ENCODE peak calls at places on chromosomes 1 and 21, in nine cellular contexts. E, A, V, Z, K, H, J, D and O are unnamed samples.

GRCh38 chr1:189405419-189405818 is 1072.2 kb downstream of the BRINP3 start:
- DNase-seq in A (no peak), D (no peak), V (no peak), E (no peak), K (no peak), Z (no peak), J (no peak), H (no peak), O (no peak)

GRCh38 chr1:181190362-181191035 is 102.0 kb downstream of the IER5 start:
- DNase-seq in A (no peak), H (no peak), J (peak), V (no peak), Z (no peak), E (no peak), D (no peak), K (peak), O (no peak)

GRCh38 chr1:103516693-103517092 is 8.8 kb upstream of the RNPC3 start:
- DNase-seq in Z (no peak), V (no peak), D (peak), H (peak), E (no peak), K (no peak), J (no peak), A (no peak), O (no peak)

GRCh38 chr1:153680120-153680403 is 1.6 kb downstream of the NPR1 start:
- DNase-seq in H (no peak), A (no peak), V (no peak), E (no peak), K (no peak), Z (no peak), D (no peak), J (no peak), O (no peak)

GRCh38 chr1:168491527-168492164 is 52.2 kb downstream of the XCL2 start:
- DNase-seq in J (no peak), V (no peak), K (no peak), A (no peak), H (no peak), Z (no peak), D (no peak), E (no peak), O (peak)

GRCh38 chr1:222784916-222785315 is 29.9 kb upstream of the DISP1 start:
- DNase-seq in D (no peak), V (no peak), Z (no peak), J (no peak), K (no peak), E (no peak), A (no peak), H (no peak), O (peak)

GRCh38 chr1:56095924-56096655 is 483.3 kb downstream of the PLPP3 start:
- DNase-seq in E (no peak), J (no peak), V (no peak), D (no peak), A (no peak), Z (no peak), K (no peak), H (no peak), O (no peak)

GRCh38 chr1:248844526-248844925 is 6.5 kb downstream of the ZNF672 start:
- DNase-seq in J (no peak), A (no peak), V (no peak), E (no peak), K (no peak), D (no peak), H (no peak), Z (no peak), O (no peak)

GRCh38 chr1:183215076-183215720 is 29.1 kb downstream of the LAMC2 start:
- DNase-seq in A (no peak), J (no peak), K (no peak), H (no peak), D (no peak), V (no peak), Z (no peak), E (no peak), O (no peak)

GRCh38 chr1:230359992-230360391 is 66.1 kb downstream of the PGBD5 start:
- DNase-seq in Z (no peak), A (no peak), J (no peak), E (no peak), H (peak), V (no peak), D (peak), K (no peak), O (peak)

GRCh38 chr1:3780901-3781300 is 8.4 kb downstream of the SMIM1 start:
- DNase-seq in J (no peak), Z (no peak), K (no peak), D (no peak), A (no peak), H (no peak), E (no peak), V (no peak), O (peak)

GRCh38 chr1:111471538-111471937 is 2.2 kb upstream of the C1orf162 start:
- DNase-seq in Z (no peak), H (no peak), V (no peak), E (no peak), K (no peak), D (no peak), A (no peak), J (no peak), O (no peak)

GRCh38 chr1:201789245-201789644 is 39.7 kb upstream of the IPO9 start:
- DNase-seq in A (no peak), D (no peak), H (no peak), K (no peak), E (no peak), Z (no peak), V (no peak), J (no peak), O (no peak)

GRCh38 chr1:155062702-155063411 is 683 bp upstream of the EFNA4 start:
- DNase-seq in K (no peak), J (peak), Z (peak), H (no peak), E (peak), V (peak), A (peak), D (peak), O (no peak)

GRCh38 chr1:210123924-210124589 is 108.5 kb upstream of the SERTAD4 start:
- DNase-seq in H (peak), Z (no peak), E (no peak), V (no peak), K (no peak), D (peak), A (no peak), J (peak), O (no peak)

GRCh38 chr21:25579402-25580016 is 27.8 kb downstream of the MRPL39 start:
- DNase-seq in E (no peak), A (no peak), Z (no peak), H (no peak), K (no peak), D (no peak), J (no peak), V (no peak), O (no peak)

GRCh38 chr1:87684194-87684593 is 355.5 kb downstream of the LMO4 start:
- DNase-seq in D (no peak), E (no peak), V (no peak), Z (no peak), K (no peak), H (peak), J (peak), A (no peak), O (no peak)

GRCh38 chr1:15584489-15585363 is at the start of gene AGMAT:
- DNase-seq in K (no peak), H (no peak), J (peak), E (no peak), Z (no peak), V (peak), D (no peak), A (peak), O (no peak)

GRCh38 chr1:98706173-98706848 is 44.8 kb downstream of the SNX7 start:
- DNase-seq in Z (no peak), D (no peak), J (no peak), A (no peak), E (no peak), H (no peak), K (no peak), V (no peak), O (no peak)

GRCh38 chr21:41369915-41370839 is 8.3 kb downstream of the MX2 start:
- DNase-seq in Z (no peak), V (peak), J (no peak), A (peak), H (no peak), E (no peak), D (no peak), K (no peak), O (no peak)

GRCh38 chr1:147202576-147202975 is 22.6 kb downstream of the FMO5 start:
- DNase-seq in H (no peak), Z (no peak), K (no peak), V (no peak), E (no peak), D (peak), J (no peak), A (no peak), O (no peak)

GRCh38 chr1:64906447-64906846 is 59.9 kb downstream of the JAK1 start:
- DNase-seq in E (no peak), D (no peak), K (no peak), Z (no peak), H (no peak), J (no peak), V (no peak), A (no peak), O (no peak)

GRCh38 chr1:117370071-117370470 is 2.8 kb downstream of the MAN1A2 start:
- DNase-seq in H (no peak), V (no peak), Z (no peak), D (no peak), K (no peak), A (no peak), J (no peak), E (no peak), O (no peak)

GRCh38 chr1:182890927-182891610 is 51.9 kb downstream of the DHX9 start:
- DNase-seq in D (no peak), E (peak), V (no peak), H (no peak), Z (no peak), A (no peak), K (no peak), J (peak), O (peak)

GRCh38 chr1:161001068-161001467 is 19.9 kb downstream of the F11R start:
- DNase-seq in H (no peak), E (no peak), D (no peak), V (no peak), A (no peak), K (no peak), J (no peak), Z (no peak), O (no peak)

GRCh38 chr1:204335533-204335932 is 24.2 kb downstream of the PLEKHA6 start:
- DNase-seq in J (no peak), A (no peak), Z (no peak), K (no peak), V (no peak), H (no peak), E (no peak), D (no peak), O (no peak)

GRCh38 chr1:233005703-233006102 is 55.3 kb downstream of the NTPCR start:
- DNase-seq in J (no peak), H (peak), K (no peak), Z (no peak), V (no peak), D (peak), A (no peak), E (no peak), O (no peak)

GRCh38 chr1:222288056-222288455 is 259.8 kb downstream of the HHIPL2 start:
- DNase-seq in D (peak), J (no peak), A (no peak), K (no peak), E (no peak), Z (no peak), V (no peak), H (peak), O (no peak)

GRCh38 chr21:38760017-38760761 is 45.5 kb upstream of the ETS2 start:
- DNase-seq in V (no peak), E (no peak), A (no peak), D (no peak), K (no peak), H (no peak), Z (no peak), J (no peak), O (no peak)

GRCh38 chr1:245475116-245475515 is 320.3 kb downstream of the KIF26B start:
- DNase-seq in H (no peak), Z (no peak), J (no peak), A (no peak), V (no peak), K (no peak), E (no peak), D (no peak), O (no peak)